ENCODE peak calls at places on chromosomes 6 and 20, in eight cellular contexts. One of them, this sample, is unnamed.

GRCh38 chr6:41064841-41065240 is 7.3 kb downstream of the OARD1 start:
- DNase-seq in AG04450: no peak
- DNase-seq in transverse colon: no peak
- DNase-seq in fibroblast of mammary gland: no peak
- DNase-seq in cardiac fibroblast: no peak
- DNase-seq in dorsolateral prefrontal cortex: no peak
- DNase-seq in H9: no peak
- DNase-seq in GM20000: no peak
- DNase-seq in this sample: no peak

GRCh38 chr6:169487579-169488205 is 214.1 kb downstream of the WDR27 start:
- DNase-seq in AG04450: no peak
- DNase-seq in GM20000: no peak
- DNase-seq in transverse colon: no peak
- DNase-seq in H9: no peak
- DNase-seq in cardiac fibroblast: peak
- DNase-seq in dorsolateral prefrontal cortex: no peak
- DNase-seq in fibroblast of mammary gland: peak
- DNase-seq in this sample: no peak

GRCh38 chr20:61460261-61461047 is 208.4 kb downstream of the CDH4 start:
- DNase-seq in transverse colon: no peak
- DNase-seq in fibroblast of mammary gland: no peak
- DNase-seq in GM20000: no peak
- DNase-seq in cardiac fibroblast: no peak
- DNase-seq in AG04450: no peak
- DNase-seq in dorsolateral prefrontal cortex: no peak
- DNase-seq in H9: no peak
- DNase-seq in this sample: no peak

GRCh38 chr6:167974644-167975344 is 22.7 kb upstream of the KIF25 start:
- DNase-seq in GM20000: no peak
- DNase-seq in cardiac fibroblast: peak
- DNase-seq in fibroblast of mammary gland: no peak
- DNase-seq in dorsolateral prefrontal cortex: no peak
- DNase-seq in AG04450: no peak
- DNase-seq in transverse colon: peak
- DNase-seq in H9: no peak
- DNase-seq in this sample: no peak

GRCh38 chr20:910840-911770 is 5.0 kb downstream of the ANGPT4 start:
- DNase-seq in fibroblast of mammary gland: peak
- DNase-seq in cardiac fibroblast: peak
- DNase-seq in AG04450: no peak
- DNase-seq in transverse colon: no peak
- DNase-seq in GM20000: no peak
- DNase-seq in H9: no peak
- DNase-seq in dorsolateral prefrontal cortex: no peak
- DNase-seq in this sample: no peak

GRCh38 chr6:53119772-53120409 is 28.8 kb downstream of the GCM1 start:
- DNase-seq in H9: peak
- DNase-seq in dorsolateral prefrontal cortex: no peak
- DNase-seq in cardiac fibroblast: peak
- DNase-seq in AG04450: peak
- DNase-seq in fibroblast of mammary gland: peak
- DNase-seq in transverse colon: peak
- DNase-seq in GM20000: no peak
- DNase-seq in this sample: no peak

GRCh38 chr6:160078883-160079685 is 42.5 kb upstream of the SLC22A1 start:
- DNase-seq in GM20000: no peak
- DNase-seq in AG04450: no peak
- DNase-seq in fibroblast of mammary gland: no peak
- DNase-seq in dorsolateral prefrontal cortex: no peak
- DNase-seq in transverse colon: no peak
- DNase-seq in cardiac fibroblast: no peak
- DNase-seq in H9: no peak
- DNase-seq in this sample: no peak

GRCh38 chr20:21191839-21192238 is 66.0 kb downstream of the KIZ start:
- DNase-seq in cardiac fibroblast: no peak
- DNase-seq in fibroblast of mammary gland: no peak
- DNase-seq in transverse colon: no peak
- DNase-seq in dorsolateral prefrontal cortex: no peak
- DNase-seq in GM20000: no peak
- DNase-seq in H9: peak
- DNase-seq in AG04450: no peak
- DNase-seq in this sample: peak

GRCh38 chr6:12075067-12075563 is 63.0 kb downstream of the HIVEP1 start:
- DNase-seq in transverse colon: no peak
- DNase-seq in H9: no peak
- DNase-seq in cardiac fibroblast: peak
- DNase-seq in dorsolateral prefrontal cortex: no peak
- DNase-seq in fibroblast of mammary gland: peak
- DNase-seq in GM20000: no peak
- DNase-seq in AG04450: no peak
- DNase-seq in this sample: no peak

GRCh38 chr6:16836186-16836981 is 75.1 kb upstream of the ATXN1 start:
- DNase-seq in cardiac fibroblast: peak
- DNase-seq in fibroblast of mammary gland: no peak
- DNase-seq in H9: no peak
- DNase-seq in AG04450: no peak
- DNase-seq in GM20000: peak
- DNase-seq in transverse colon: no peak
- DNase-seq in dorsolateral prefrontal cortex: no peak
- DNase-seq in this sample: no peak

GRCh38 chr20:25273046-25273445 is 25.2 kb downstream of the PYGB start:
- DNase-seq in GM20000: no peak
- DNase-seq in dorsolateral prefrontal cortex: peak
- DNase-seq in cardiac fibroblast: no peak
- DNase-seq in H9: no peak
- DNase-seq in transverse colon: peak
- DNase-seq in fibroblast of mammary gland: no peak
- DNase-seq in AG04450: no peak
- DNase-seq in this sample: no peak

GRCh38 chr6:33892581-33893346 is 89.0 kb upstream of the MLN start:
- DNase-seq in H9: no peak
- DNase-seq in transverse colon: no peak
- DNase-seq in dorsolateral prefrontal cortex: no peak
- DNase-seq in cardiac fibroblast: no peak
- DNase-seq in fibroblast of mammary gland: no peak
- DNase-seq in GM20000: no peak
- DNase-seq in AG04450: no peak
- DNase-seq in this sample: no peak

GRCh38 chr6:153015094-153015645 is 12.7 kb upstream of the MTRF1L start:
- DNase-seq in transverse colon: no peak
- DNase-seq in cardiac fibroblast: peak
- DNase-seq in AG04450: no peak
- DNase-seq in GM20000: no peak
- DNase-seq in H9: no peak
- DNase-seq in fibroblast of mammary gland: no peak
- DNase-seq in dorsolateral prefrontal cortex: no peak
- DNase-seq in this sample: no peak

GRCh38 chr6:62479722-62480121 is 193.7 kb upstream of the KHDRBS2 start:
- DNase-seq in dorsolateral prefrontal cortex: no peak
- DNase-seq in cardiac fibroblast: no peak
- DNase-seq in fibroblast of mammary gland: no peak
- DNase-seq in AG04450: no peak
- DNase-seq in transverse colon: no peak
- DNase-seq in H9: no peak
- DNase-seq in GM20000: no peak
- DNase-seq in this sample: no peak

GRCh38 chr6:167956983-167957492 is 40.4 kb upstream of the KIF25 start:
- DNase-seq in GM20000: no peak
- DNase-seq in AG04450: no peak
- DNase-seq in H9: no peak
- DNase-seq in transverse colon: no peak
- DNase-seq in cardiac fibroblast: peak
- DNase-seq in dorsolateral prefrontal cortex: no peak
- DNase-seq in fibroblast of mammary gland: peak
- DNase-seq in this sample: no peak

GRCh38 chr6:34877869-34878485 is 9.9 kb downstream of the TAF11 start:
- DNase-seq in transverse colon: no peak
- DNase-seq in GM20000: no peak
- DNase-seq in fibroblast of mammary gland: no peak
- DNase-seq in AG04450: no peak
- DNase-seq in H9: no peak
- DNase-seq in cardiac fibroblast: no peak
- DNase-seq in dorsolateral prefrontal cortex: no peak
- DNase-seq in this sample: no peak

GRCh38 chr20:62765432-62766070 is 30.7 kb upstream of the MRGBP start:
- DNase-seq in H9: no peak
- DNase-seq in GM20000: no peak
- DNase-seq in fibroblast of mammary gland: no peak
- DNase-seq in cardiac fibroblast: no peak
- DNase-seq in dorsolateral prefrontal cortex: no peak
- DNase-seq in AG04450: no peak
- DNase-seq in transverse colon: no peak
- DNase-seq in this sample: no peak

GRCh38 chr20:18284805-18285533 is 3.4 kb upstream of the ZNF133 start:
- DNase-seq in cardiac fibroblast: peak
- DNase-seq in H9: no peak
- DNase-seq in dorsolateral prefrontal cortex: no peak
- DNase-seq in transverse colon: no peak
- DNase-seq in GM20000: no peak
- DNase-seq in AG04450: no peak
- DNase-seq in fibroblast of mammary gland: peak
- DNase-seq in this sample: no peak

GRCh38 chr6:52922161-52922560 is 12.7 kb upstream of the GSTA3 start:
- DNase-seq in GM20000: no peak
- DNase-seq in transverse colon: no peak
- DNase-seq in fibroblast of mammary gland: no peak
- DNase-seq in cardiac fibroblast: no peak
- DNase-seq in AG04450: no peak
- DNase-seq in H9: no peak
- DNase-seq in dorsolateral prefrontal cortex: no peak
- DNase-seq in this sample: no peak

GRCh38 chr6:145798530-145798929 is 16.1 kb downstream of the FBXO30 start:
- DNase-seq in H9: no peak
- DNase-seq in GM20000: no peak
- DNase-seq in fibroblast of mammary gland: peak
- DNase-seq in dorsolateral prefrontal cortex: no peak
- DNase-seq in AG04450: no peak
- DNase-seq in cardiac fibroblast: peak
- DNase-seq in transverse colon: no peak
- DNase-seq in this sample: no peak

DNA sequence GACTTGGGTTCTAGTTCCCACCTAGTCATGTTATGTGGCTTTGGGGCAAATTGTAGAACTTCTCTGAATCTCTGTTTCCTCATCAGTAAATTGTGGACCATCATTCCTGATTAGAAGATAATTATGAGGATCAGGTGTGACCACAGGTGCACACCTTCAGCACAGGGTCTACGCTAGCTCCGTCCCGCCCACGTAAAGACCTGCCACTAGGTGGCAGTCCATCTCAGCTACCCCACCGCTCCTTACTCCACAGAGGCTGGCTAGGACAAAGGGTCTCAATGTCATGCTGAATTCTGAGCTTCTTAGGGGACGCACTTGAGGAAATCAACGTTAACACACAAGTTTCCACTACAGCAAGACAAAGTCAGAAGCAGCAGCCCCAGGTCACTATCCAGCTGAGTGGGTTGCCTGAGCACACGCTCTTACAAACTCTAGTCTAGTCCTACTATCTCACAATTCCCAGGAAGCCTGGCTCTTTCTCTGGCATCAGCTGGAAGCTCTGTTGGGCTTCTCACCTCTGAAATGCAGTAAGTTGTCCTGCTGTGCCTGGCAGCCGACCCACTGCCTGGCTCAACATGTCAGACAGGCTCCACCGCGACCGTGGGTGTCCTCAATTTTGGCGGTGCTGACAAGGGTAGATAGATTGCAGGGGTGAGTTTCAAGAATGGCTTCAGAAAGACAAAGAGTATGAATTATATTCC is 2.0 kb upstream of the PLCG1 start:
- DNase-seq in dorsolateral prefrontal cortex: peak
- DNase-seq in GM20000: peak
- DNase-seq in fibroblast of mammary gland: peak
- DNase-seq in transverse colon: peak
- DNase-seq in AG04450: no peak
- DNase-seq in cardiac fibroblast: peak
- DNase-seq in H9: peak
- DNase-seq in this sample: peak
- TF ChIP-seq CTCF in dorsolateral prefrontal cortex: peak
- TF ChIP-seq CTCF in GM20000: peak
- TF ChIP-seq CTCF in fibroblast of mammary gland: peak
- TF ChIP-seq CTCF in transverse colon: peak
- TF ChIP-seq CTCF in AG04450: peak
- TF ChIP-seq CTCF in cardiac fibroblast: peak
- TF ChIP-seq CTCF in H9: peak
- TF ChIP-seq CTCF in this sample: peak

DNA sequence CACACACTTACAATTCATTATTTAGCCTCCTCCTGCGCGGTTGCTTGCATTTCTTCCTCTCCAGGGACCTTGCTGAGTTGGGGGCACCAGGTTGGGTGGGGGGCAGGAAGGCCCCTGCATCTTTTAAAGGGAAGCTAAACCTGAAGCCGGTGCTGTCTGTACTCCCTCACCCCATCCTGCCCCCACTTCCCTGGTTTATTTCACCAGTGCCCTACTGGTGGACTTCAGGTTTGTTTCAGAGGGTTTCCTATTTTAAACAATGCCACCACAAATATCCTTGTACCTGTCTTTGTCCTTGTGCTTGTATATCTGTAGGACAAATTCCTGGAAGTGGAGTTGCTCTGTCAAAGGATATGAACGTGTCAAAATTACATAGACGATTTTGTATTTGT is 21.0 kb downstream of the PTK7 start:
- DNase-seq in transverse colon: no peak
- DNase-seq in cardiac fibroblast: no peak
- DNase-seq in fibroblast of mammary gland: no peak
- DNase-seq in dorsolateral prefrontal cortex: no peak
- DNase-seq in H9: no peak
- DNase-seq in GM20000: no peak
- DNase-seq in AG04450: no peak
- DNase-seq in this sample: no peak
- TF ChIP-seq CTCF in transverse colon: no peak
- TF ChIP-seq CTCF in cardiac fibroblast: peak
- TF ChIP-seq CTCF in fibroblast of mammary gland: no peak
- TF ChIP-seq CTCF in dorsolateral prefrontal cortex: no peak
- TF ChIP-seq CTCF in H9: no peak
- TF ChIP-seq CTCF in GM20000: no peak
- TF ChIP-seq CTCF in AG04450: peak
- TF ChIP-seq CTCF in this sample: no peak

DNA sequence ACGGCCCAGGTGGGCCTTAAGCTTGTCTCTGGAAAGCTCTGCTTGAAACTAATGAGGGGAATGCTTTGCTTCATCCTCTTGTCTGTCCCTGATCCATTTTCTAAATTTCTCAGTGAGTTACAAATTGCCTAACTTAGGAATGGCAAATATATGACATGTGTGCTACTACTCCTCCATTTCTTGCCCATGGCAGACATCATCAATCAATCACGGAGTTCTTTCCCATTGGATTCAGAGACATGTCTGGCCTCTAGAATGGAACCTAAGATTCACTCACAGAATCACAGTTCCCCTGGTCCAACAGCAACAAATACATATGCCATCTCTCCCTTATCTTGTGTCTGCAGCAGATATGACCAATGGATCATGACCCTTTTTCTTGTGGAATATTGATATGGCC is 6.6 kb upstream of the BPIFB4 start:
- DNase-seq in AG04450: no peak
- DNase-seq in cardiac fibroblast: no peak
- DNase-seq in dorsolateral prefrontal cortex: no peak
- DNase-seq in fibroblast of mammary gland: no peak
- DNase-seq in GM20000: no peak
- DNase-seq in transverse colon: no peak
- DNase-seq in H9: no peak
- DNase-seq in this sample: no peak
- TF ChIP-seq CTCF in AG04450: no peak
- TF ChIP-seq CTCF in cardiac fibroblast: no peak
- TF ChIP-seq CTCF in dorsolateral prefrontal cortex: no peak
- TF ChIP-seq CTCF in fibroblast of mammary gland: no peak
- TF ChIP-seq CTCF in GM20000: no peak
- TF ChIP-seq CTCF in transverse colon: no peak
- TF ChIP-seq CTCF in H9: no peak
- TF ChIP-seq CTCF in this sample: no peak

GRCh38 chr6:3163248-3163594 is 5.9 kb upstream of the TUBB2A start:
- DNase-seq in GM20000: no peak
- DNase-seq in AG04450: no peak
- DNase-seq in transverse colon: no peak
- DNase-seq in H9: no peak
- DNase-seq in dorsolateral prefrontal cortex: no peak
- DNase-seq in cardiac fibroblast: peak
- DNase-seq in fibroblast of mammary gland: no peak
- DNase-seq in this sample: no peak
- TF ChIP-seq CTCF in GM20000: no peak
- TF ChIP-seq CTCF in AG04450: no peak
- TF ChIP-seq CTCF in transverse colon: no peak
- TF ChIP-seq CTCF in H9: peak
- TF ChIP-seq CTCF in dorsolateral prefrontal cortex: no peak
- TF ChIP-seq CTCF in cardiac fibroblast: no peak
- TF ChIP-seq CTCF in fibroblast of mammary gland: no peak
- TF ChIP-seq CTCF in this sample: no peak